ENCODE peak calls at places on chromosomes 16 and 17, in four cellular contexts. K is IMR-90, H is H1, L is H9. I is an unnamed sample.

GRCh38 chr16:67391424-67392300 is 1.6 kb downstream of the TPPP3 start:
- DNase-seq in H (no peak), L (no peak), K (no peak), I (peak)

GRCh38 chr16:14513389-14514107 is 116.5 kb downstream of the PARN start:
- DNase-seq in L (no peak), K (no peak), H (no peak), I (no peak)

GRCh38 chr16:87562201-87562600 is 40.1 kb upstream of the JPH3 start:
- DNase-seq in H (no peak), K (no peak), L (no peak), I (no peak)

GRCh38 chr17:59331929-59332889 is 754 bp downstream of the YPEL2 start:
- DNase-seq in K (no peak), H (no peak), L (no peak), I (peak)

GRCh38 chr16:88462396-88462795 is 9.3 kb downstream of the ZFPM1 start:
- DNase-seq in H (no peak), K (no peak), L (no peak), I (no peak)

GRCh38 chr17:5241861-5242671 is 7.4 kb upstream of the SCIMP start:
- DNase-seq in H (no peak), L (no peak), K (no peak), I (no peak)

GRCh38 chr17:858941-859452 is 76.8 kb downstream of the MRM3 start:
- DNase-seq in L (no peak), K (no peak), H (no peak), I (no peak)

GRCh38 chr17:2232244-2232638 is 71.3 kb downstream of the SMG6 start:
- DNase-seq in H (no peak), K (peak), L (no peak), I (no peak)

GRCh38 chr17:3732171-3732570 is 8.5 kb downstream of the HASPIN start:
- DNase-seq in H (no peak), K (peak), L (no peak), I (peak)

GRCh38 chr17:69762359-69762758 is 312.7 kb upstream of the KCNJ16 start:
- DNase-seq in L (no peak), H (no peak), K (no peak), I (peak)

GRCh38 chr16:67959520-67959919 is 8.9 kb downstream of the SLC12A4 start:
- DNase-seq in H (no peak), L (no peak), K (peak), I (no peak)

GRCh38 chr16:85902366-85903155 is 3.6 kb downstream of the IRF8 start:
- DNase-seq in K (no peak), H (no peak), L (no peak), I (no peak)

GRCh38 chr16:49340466-49340865 is 33.1 kb upstream of the C16orf78 start:
- DNase-seq in L (no peak), H (no peak), K (no peak), I (no peak)

GRCh38 chr16:63131503-63131902 is 1095.3 kb upstream of the CDH8 start:
- DNase-seq in K (no peak), H (no peak), L (no peak), I (no peak)

GRCh38 chr17:15238064-15238463 is 27.1 kb downstream of the PMP22 start:
- DNase-seq in L (no peak), H (no peak), K (no peak), I (no peak)

GRCh38 chr17:3802461-3803307 is 1.7 kb upstream of the ITGAE start:
- DNase-seq in L (no peak), H (no peak), K (peak), I (no peak)

GRCh38 chr17:78284146-78284545 is 52.7 kb downstream of the TMEM235 start:
- DNase-seq in H (no peak), K (peak), L (no peak), I (peak)

GRCh38 chr17:71527311-71527710 is 593.5 kb upstream of the SOX9 start:
- DNase-seq in L (no peak), K (peak), H (no peak), I (no peak)

GRCh38 chr17:66892286-66892685 is 57.4 kb downstream of the CACNG5 start:
- DNase-seq in H (no peak), L (no peak), K (no peak), I (no peak)

GRCh38 chr16:5025171-5025632 is 8.5 kb downstream of the NAGPA start:
- DNase-seq in L (peak), K (no peak), H (peak), I (peak)

GRCh38 chr16:57476546-57477410 is 9.5 kb downstream of the DOK4 start:
- DNase-seq in L (peak), K (no peak), H (no peak), I (no peak)

GRCh38 chr17:15343749-15344148 is 2.4 kb upstream of the TEKT3 start:
- DNase-seq in L (no peak), H (no peak), K (peak), I (peak)

GRCh38 chr17:49946208-49946607 is 22.8 kb upstream of the DLX4 start:
- DNase-seq in K (no peak), L (no peak), H (no peak), I (no peak)

GRCh38 chr16:2511128-2511785 is 2.5 kb upstream of the ATP6V0C start:
- DNase-seq in L (peak), K (peak), H (no peak), I (peak)

GRCh38 chr16:71645450-71645849 is 19.5 kb downstream of the MARVELD3 start:
- DNase-seq in L (no peak), H (no peak), K (peak), I (peak)

GRCh38 chr16:1028056-1028455 is 44.5 kb upstream of the SSTR5 start:
- DNase-seq in L (no peak), K (no peak), H (no peak), I (no peak)

GRCh38 chr16:69535123-69536050 is 30.4 kb upstream of the NFAT5 start:
- DNase-seq in K (peak), L (no peak), H (no peak), I (peak)

GRCh38 chr16:19882641-19883040 is 2.0 kb downstream of the GPRC5B start:
- DNase-seq in H (no peak), L (peak), K (no peak), I (peak)

GRCh38 chr16:89636663-89637062 is 20.8 kb downstream of the CHMP1A start:
- DNase-seq in H (no peak), L (no peak), K (no peak), I (no peak)

GRCh38 chr16:90077757-90078593 is 844 bp upstream of the PRDM7 start:
- DNase-seq in L (peak), K (peak), H (no peak), I (peak)

GRCh38 chr16:490768-491167 is 36.7 kb upstream of the CAPN15 start:
- DNase-seq in K (no peak), L (no peak), H (no peak), I (no peak)

GRCh38 chr17:12438813-12439586 is 226.7 kb upstream of the MYOCD start:
- DNase-seq in L (no peak), K (no peak), H (no peak), I (peak)

GRCh38 chr16:87115646-87116045 is 201.5 kb downstream of the C16orf95 start:
- DNase-seq in L (no peak), K (no peak), H (no peak), I (no peak)

GRCh38 chr16:72903176-72903575 is 144.8 kb downstream of the ZFHX3 start:
- DNase-seq in K (no peak), H (no peak), L (no peak), I (no peak)

GRCh38 chr16:28553776-28554633 is at the start of gene SGF29:
- DNase-seq in L (peak), K (peak), H (peak), I (peak)

GRCh38 chr16:57123216-57123968 is 31.0 kb downstream of the CPNE2 start:
- DNase-seq in L (no peak), H (no peak), K (no peak), I (no peak)

GRCh38 chr17:30316736-30317135 is 17.1 kb downstream of the TMIGD1 start:
- DNase-seq in L (no peak), K (no peak), H (no peak), I (no peak)
- H4K5ac ChIP-seq in L (no peak), K (no peak), H (no peak), I (no peak)

DNA sequence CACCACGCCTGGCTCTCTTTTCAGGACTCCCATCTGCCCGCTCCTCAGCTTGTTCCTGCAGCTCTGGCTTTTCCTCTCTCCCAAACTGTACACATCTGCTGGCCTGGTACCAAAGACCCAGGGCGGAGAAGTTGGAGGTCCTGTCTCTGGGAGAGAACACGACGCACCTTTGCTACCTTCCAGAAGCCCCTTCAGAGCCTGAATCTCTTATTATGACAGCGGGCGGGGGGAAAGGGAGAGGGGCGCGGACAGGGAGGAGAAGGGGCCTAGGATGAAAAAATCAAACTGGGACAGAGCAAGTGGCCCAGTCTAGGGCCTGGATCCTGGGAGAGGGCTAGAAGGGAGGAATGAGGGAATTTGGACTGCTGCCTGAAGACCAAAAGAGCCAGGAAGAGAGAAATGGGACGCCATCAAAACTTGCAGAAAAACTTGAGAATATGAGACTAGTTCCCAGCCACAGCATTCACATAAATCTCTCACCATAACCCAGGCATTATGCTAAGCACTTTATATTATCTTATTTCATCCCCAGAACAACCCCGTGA is 2.5 kb upstream of the PER1 start:
- DNase-seq in L (no peak), H (no peak), K (no peak), I (no peak)
- H2AK5ac ChIP-seq in L (no peak), H (no peak), K (peak), I (no peak)

DNA sequence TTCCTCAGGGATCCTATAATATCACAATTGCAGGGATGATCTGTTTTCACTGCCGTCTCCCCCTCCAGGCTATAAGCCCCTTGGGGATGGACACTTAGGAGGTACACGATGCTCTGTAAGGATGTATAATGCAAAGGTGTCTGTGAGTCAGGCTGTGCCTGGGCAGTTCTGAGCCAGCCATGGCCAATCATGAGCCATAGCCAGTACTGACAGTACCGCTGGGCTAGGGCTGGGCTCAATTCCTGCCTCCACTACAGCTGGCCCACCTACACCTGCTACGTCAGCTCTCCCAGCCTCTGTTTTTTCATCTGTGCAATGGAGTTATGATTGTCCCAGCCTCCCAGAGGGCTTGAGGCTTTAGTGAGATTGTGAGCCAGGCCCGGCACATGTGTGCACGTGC is 2.8 kb upstream of the WNT9B start:
- DNase-seq in K (no peak), L (peak), H (no peak), I (no peak)
- H4K5ac ChIP-seq in K (no peak), L (no peak), H (no peak), I (no peak)

DNA sequence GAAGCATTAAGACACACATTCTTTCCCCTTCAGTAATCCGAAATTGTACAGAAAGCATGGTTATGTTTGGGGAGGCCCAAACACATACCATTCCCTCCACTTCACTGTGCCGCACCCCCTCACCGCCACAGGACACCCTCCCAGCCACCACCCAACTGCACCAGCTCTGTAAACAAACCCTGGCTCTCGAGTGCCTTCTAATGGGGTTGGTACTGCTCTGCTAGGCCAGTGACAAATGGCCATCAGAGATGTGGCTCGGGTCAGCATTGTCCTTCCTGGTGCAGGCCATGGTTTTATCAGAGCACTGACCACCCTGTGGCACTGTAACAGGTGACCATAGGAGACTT is 23.9 kb upstream of the SREBF1 start:
- DNase-seq in L (no peak), K (no peak), H (no peak), I (no peak)
- H2AK5ac ChIP-seq in L (no peak), K (peak), H (no peak), I (no peak)

DNA sequence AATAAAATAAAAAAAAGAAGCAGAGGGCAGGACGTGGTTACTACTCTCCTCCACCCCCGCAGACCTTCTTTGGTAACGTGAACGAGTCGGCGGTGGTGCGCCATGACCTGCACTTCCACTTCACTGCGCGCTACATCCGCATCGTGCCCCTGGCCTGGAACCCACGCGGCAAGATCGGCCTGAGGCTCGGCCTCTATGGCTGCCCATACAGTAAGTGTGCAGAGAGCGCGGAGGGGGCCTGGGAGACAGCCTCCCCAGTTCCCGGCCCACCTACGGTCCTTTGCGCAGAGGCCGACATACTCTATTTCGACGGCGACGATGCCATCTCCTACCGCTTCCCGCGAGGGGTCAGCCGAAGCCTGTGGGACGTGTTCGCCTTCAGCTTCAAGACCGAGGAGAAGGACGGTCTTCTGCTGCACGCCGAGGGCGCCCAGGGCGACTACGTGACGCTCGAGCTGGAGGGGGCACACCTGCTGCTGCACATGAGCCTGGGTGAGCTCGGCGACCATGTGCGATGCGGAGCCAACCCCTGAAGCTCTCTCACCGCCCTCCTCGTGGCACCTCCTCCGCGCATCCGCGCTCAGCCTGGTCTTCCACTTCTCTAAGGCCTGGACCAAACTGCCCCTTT is 2.7 kb downstream of the CNTNAP1 start:
- DNase-seq in K (no peak), L (peak), H (no peak), I (no peak)
- H4K5ac ChIP-seq in K (no peak), L (no peak), H (no peak), I (no peak)

GRCh38 chr17:51391992-51392654 is 131.8 kb downstream of the UTP18 start:
- DNase-seq in L (peak), H (no peak), K (no peak), I (peak)

GRCh38 chr17:51398128-51398525 is 137.8 kb downstream of the UTP18 start:
- DNase-seq in L (no peak), H (no peak), K (no peak), I (no peak)

GRCh38 chr17:51397361-51398127 is 137.2 kb downstream of the UTP18 start:
- DNase-seq in H (no peak), K (peak), L (no peak), I (peak)

GRCh38 chr17:51398647-51399046 is 138.3 kb downstream of the UTP18 start:
- DNase-seq in H (no peak), L (no peak), K (no peak), I (no peak)

GRCh38 chr17:51395621-51396020 is 135.3 kb downstream of the UTP18 start:
- DNase-seq in K (no peak), L (no peak), H (no peak), I (no peak)
- H2AK5ac ChIP-seq in K (no peak), L (no peak), H (no peak), I (no peak)

GRCh38 chr17:35875439-35876139 is 4.6 kb downstream of the CCL5 start:
- DNase-seq in K (no peak), H (no peak), L (no peak), I (no peak)
- H4K5ac ChIP-seq in K (no peak), H (no peak), L (no peak), I (no peak)

GRCh38 chr17:63596856-63597557 is 3.7 kb upstream of the TACO1 start:
- DNase-seq in L (no peak), K (no peak), H (no peak), I (no peak)

GRCh38 chr17:63601439-63602371 is 1.0 kb downstream of the TACO1 start:
- DNase-seq in H (no peak), K (peak), L (no peak), I (peak)

GRCh38 chr17:63595132-63595531 is 5.6 kb upstream of the TACO1 start:
- DNase-seq in L (no peak), K (no peak), H (no peak), I (no peak)

GRCh38 chr17:63598284-63598683 is 2.4 kb upstream of the TACO1 start:
- DNase-seq in L (no peak), K (no peak), H (no peak), I (no peak)

GRCh38 chr17:63600569-63601438 is at the start of gene TACO1:
- DNase-seq in K (peak), L (peak), H (peak), I (peak)
- H2AK5ac ChIP-seq in K (peak), L (no peak), H (no peak), I (no peak)

DNA sequence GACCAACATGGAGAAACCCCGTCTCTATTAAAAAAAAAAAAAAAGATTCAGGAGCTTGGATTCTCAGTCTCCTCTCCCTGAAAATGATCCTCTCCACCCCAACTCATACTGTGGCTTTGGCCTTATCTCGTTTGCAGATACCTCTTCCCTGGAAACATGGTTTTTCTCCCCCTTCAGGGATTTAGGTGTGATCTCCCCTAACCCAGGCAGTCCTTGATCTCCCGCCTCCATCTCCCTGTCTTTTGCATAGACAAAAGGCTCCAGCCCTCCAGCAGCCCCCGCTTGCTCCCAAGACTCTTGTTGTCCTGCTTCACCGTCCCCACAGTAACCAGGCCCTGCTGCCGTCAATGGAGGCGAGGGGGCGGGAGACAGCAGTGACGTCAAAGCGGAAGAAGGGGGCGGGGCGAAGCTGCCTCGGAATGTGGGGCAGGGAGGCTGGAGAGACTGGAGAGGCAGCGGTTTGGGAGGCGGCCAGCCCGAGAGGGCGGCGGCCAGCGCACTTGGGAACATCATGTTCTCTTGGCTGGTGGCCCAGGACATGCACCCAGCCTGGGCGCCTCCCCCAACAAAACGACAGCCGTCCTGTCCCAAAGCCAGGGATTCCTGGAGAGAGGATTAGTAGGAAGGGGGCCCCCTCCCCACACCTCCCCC is 1.9 kb upstream of the PER1 start:
- DNase-seq in L (peak), K (peak), H (peak), I (peak)
- H4K5ac ChIP-seq in L (no peak), K (peak), H (no peak), I (no peak)

I was measured in mesendoderm.